ENCODE peak calls at places on chromosomes 2 and 18, in ten cellular contexts. B is AG09309; R is cardiac fibroblast; U is PC-9; C is CD8-positive, alpha-beta T cell; X is lung; F is IMR-90; V is gastrocnemius medialis; P is mesendoderm; E is fibroblast of the aortic adventitia. K is an unnamed sample.

GRCh38 chr18:61502472-61502871 is 169.2 kb downstream of the CDH20 start:
- DNase-seq in C (no peak), B (peak; percentile 41), F (peak; percentile 61), V (no peak), X (no peak), P (peak; percentile 63), R (peak; percentile 79), U (peak; percentile 3), E (peak; percentile 80), K (no peak)

GRCh38 chr2:170974304-170974993 is 45.4 kb downstream of the GORASP2 start:
- DNase-seq in X (no peak), V (no peak), F (no peak), U (peak; percentile 29), C (no peak), R (peak; percentile 26), P (peak; percentile 92), E (peak; percentile 20), B (no peak), K (no peak)

GRCh38 chr2:203855274-203855673 is 12.3 kb upstream of the CTLA4 start:
- DNase-seq in R (no peak), C (no peak), X (no peak), B (no peak), F (no peak), E (no peak), U (no peak), V (no peak), P (no peak), K (no peak)

GRCh38 chr2:136301012-136301411 is 183.1 kb upstream of the CXCR4 start:
- DNase-seq in V (no peak), B (no peak), P (no peak), U (no peak), F (no peak), E (no peak), X (no peak), R (no peak), C (no peak), K (no peak)

GRCh38 chr2:10407432-10407831 is 40.7 kb downstream of the ODC1 start:
- DNase-seq in P (no peak), E (no peak), B (no peak), V (no peak), X (no peak), U (no peak), F (no peak), C (no peak), R (no peak), K (no peak)

GRCh38 chr2:51263921-51264320 is 232.0 kb upstream of the NRXN1 start:
- DNase-seq in R (no peak), U (no peak), F (no peak), C (no peak), B (no peak), E (no peak), V (no peak), X (no peak), P (peak; percentile 41), K (no peak)

GRCh38 chr2:175175896-175176295 is 5.6 kb downstream of the ATP5MC3 start:
- DNase-seq in P (no peak), U (no peak), B (no peak), E (no peak), X (no peak), R (no peak), C (no peak), F (peak; percentile 65), V (no peak), K (no peak)

GRCh38 chr2:149333636-149334035 is 3.2 kb downstream of the LYPD6 start:
- DNase-seq in P (no peak), X (no peak), V (no peak), B (no peak), E (no peak), C (no peak), R (no peak), U (no peak), F (no peak), K (no peak)

GRCh38 chr2:109318150-109318948 is 189.3 kb downstream of the SH3RF3 start:
- DNase-seq in R (peak; percentile 94), C (no peak), P (no peak), E (peak; percentile 99), X (peak; percentile 70), U (no peak), V (peak; percentile 71), B (peak; percentile 79), F (peak; percentile 98), K (peak; percentile 18)

GRCh38 chr2:223737207-223737606 is 100.2 kb downstream of the AP1S3 start:
- DNase-seq in E (no peak), V (no peak), F (no peak), P (no peak), U (no peak), X (no peak), R (no peak), B (no peak), C (no peak), K (no peak)

GRCh38 chr2:70639841-70640448 is 86.3 kb upstream of the TGFA start:
- DNase-seq in U (no peak), E (no peak), X (no peak), F (no peak), P (no peak), R (no peak), B (no peak), C (no peak), V (no peak), K (no peak)

GRCh38 chr2:145194671-145195070 is 674.8 kb upstream of the ZEB2 start:
- DNase-seq in R (no peak), P (peak; percentile 21), V (no peak), F (no peak), U (no peak), E (no peak), C (no peak), B (no peak), X (no peak), K (no peak)

GRCh38 chr2:135817466-135817865 is 19.5 kb downstream of the LCT start:
- DNase-seq in F (no peak), P (no peak), C (no peak), E (no peak), X (no peak), R (no peak), B (no peak), V (no peak), U (no peak), K (no peak)

GRCh38 chr18:23238651-23239349 is 103.5 kb downstream of the CABLES1 start:
- DNase-seq in U (no peak), R (peak; percentile 76), C (no peak), V (no peak), E (peak; percentile 59), X (no peak), P (peak; percentile 68), F (peak; percentile 33), B (no peak), K (no peak)
- H3K4me3 ChIP-seq in U (no peak overlapping the region), R (no peak overlapping the region), C (no peak overlapping the region), V (no peak overlapping the region), E (no peak overlapping the region), X (no peak overlapping the region), P (no peak overlapping the region), F (no peak overlapping the region), B (no peak overlapping the region), K (no peak overlapping the region)

GRCh38 chr2:208252766-208253492 is 1.9 kb downstream of the IDH1 start:
- DNase-seq in R (no peak), E (peak; percentile 34), P (no peak), B (no peak), C (no peak), U (no peak), V (no peak), F (no peak), X (no peak), K (no peak)
- H3K4me3 ChIP-seq in R (no peak overlapping the region), E (peak overlapping the region; percentile 99), P (peak overlapping the region; percentile 88), B (no peak overlapping the region), C (no peak overlapping the region), U (peak overlapping the region; percentile 84), V (no peak overlapping the region), F (no peak overlapping the region), X (no peak overlapping the region), K (no peak overlapping the region)

GRCh38 chr2:219485201-219485580 is 13.5 kb upstream of the GMPPA start:
- DNase-seq in V (no peak), C (no peak), F (no peak), P (no peak), B (no peak), R (no peak), E (no peak), U (no peak), X (no peak), K (no peak)
- H3K4me3 ChIP-seq in V (no peak overlapping the region), C (no peak overlapping the region), F (no peak overlapping the region), P (no peak overlapping the region), B (no peak overlapping the region), R (no peak overlapping the region), E (no peak overlapping the region), U (no peak overlapping the region), X (no peak overlapping the region), K (no peak overlapping the region)

DNA sequence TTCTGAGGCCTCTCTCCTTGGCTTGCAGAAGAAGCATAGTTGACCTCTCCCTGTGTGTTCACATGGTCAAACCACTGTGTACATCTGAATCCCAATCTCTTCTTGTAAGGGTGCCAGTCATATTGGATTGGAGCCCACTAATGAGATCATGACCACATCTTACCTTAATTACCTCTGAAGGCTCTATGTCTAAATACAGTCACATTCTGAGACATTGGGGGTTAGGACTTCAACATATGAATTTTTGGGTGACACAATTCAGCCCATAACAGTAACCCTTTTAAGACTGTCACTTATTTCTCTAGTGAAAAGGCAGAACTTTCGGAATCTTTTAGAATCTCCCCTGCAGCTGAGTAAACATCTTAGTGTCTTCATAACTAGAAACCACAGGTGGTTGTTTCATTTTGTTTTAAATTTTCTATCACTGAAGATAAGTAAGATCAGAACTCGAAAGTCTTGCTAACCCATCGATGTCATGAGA is 33.3 kb downstream of the BMP10 start:
- DNase-seq in E (peak; percentile 30), V (no peak), R (no peak), B (no peak), F (peak; percentile 85), X (no peak), C (no peak), P (no peak), U (no peak), K (no peak)
- H3K4me3 ChIP-seq in E (no peak overlapping the region), V (no peak overlapping the region), R (no peak overlapping the region), B (no peak overlapping the region), F (no peak overlapping the region), X (no peak overlapping the region), C (no peak overlapping the region), P (no peak overlapping the region), U (no peak overlapping the region), K (no peak overlapping the region)

DNA sequence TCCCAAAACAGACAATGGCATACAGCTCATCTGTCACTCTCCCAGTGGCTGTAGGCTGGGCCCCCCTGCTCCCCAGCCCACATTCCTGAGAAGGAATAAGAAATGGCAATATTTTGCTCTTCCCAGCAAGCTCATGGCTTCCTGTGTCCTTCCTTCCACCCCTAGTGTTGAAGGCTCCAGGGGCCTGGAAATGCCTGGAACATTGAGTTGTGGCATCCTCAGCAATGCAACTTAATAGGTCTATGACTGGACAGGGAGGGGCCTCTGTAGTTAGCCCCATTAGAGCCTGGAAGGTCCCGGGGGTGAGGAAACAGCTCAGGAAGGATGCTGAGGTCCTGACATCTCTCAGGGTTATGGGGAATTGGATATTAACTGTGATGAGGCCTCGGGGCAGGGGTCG is 3.3 kb downstream of the KIF3C start:
- DNase-seq in R (no peak), P (no peak), B (no peak), X (no peak), U (no peak), E (no peak), V (no peak), F (no peak), C (no peak), K (no peak)
- H3K4me3 ChIP-seq in R (no peak overlapping the region), P (no peak overlapping the region), B (no peak overlapping the region), X (no peak overlapping the region), U (peak overlapping the region; percentile 27), E (no peak overlapping the region), V (no peak overlapping the region), F (no peak overlapping the region), C (no peak overlapping the region), K (no peak overlapping the region)